ENCODE peak calls at places on chromosomes 3 and 15, in four cellular contexts. One of them, this sample, is unnamed.

GRCh38 chr15:48537277-48538113 is 108.0 kb downstream of the FBN1 start:
- DNase-seq in progenitor cell of endocrine pancreas: no peak
- DNase-seq in endothelial cell: no peak
- DNase-seq in MM.1S: no peak
- DNase-seq in this sample: no peak

GRCh38 chr15:40843885-40844542 is at the start of gene SPINT1:
- DNase-seq in progenitor cell of endocrine pancreas: peak
- DNase-seq in endothelial cell: no peak
- DNase-seq in MM.1S: peak
- DNase-seq in this sample: peak

GRCh38 chr15:74040115-74040850 is 42.1 kb downstream of the GOLGA6A start:
- DNase-seq in progenitor cell of endocrine pancreas: no peak
- DNase-seq in endothelial cell: no peak
- DNase-seq in MM.1S: no peak
- DNase-seq in this sample: no peak

GRCh38 chr15:49758856-49759255 is 138.0 kb downstream of the DTWD1 start:
- DNase-seq in progenitor cell of endocrine pancreas: no peak
- DNase-seq in endothelial cell: no peak
- DNase-seq in MM.1S: no peak
- DNase-seq in this sample: no peak

GRCh38 chr15:41115652-41116115 is 396 bp downstream of the INO80 start:
- DNase-seq in progenitor cell of endocrine pancreas: no peak
- DNase-seq in endothelial cell: peak
- DNase-seq in MM.1S: peak
- DNase-seq in this sample: no peak

GRCh38 chr3:110070539-110070916 is 733.2 kb upstream of the DPPA4 start:
- DNase-seq in progenitor cell of endocrine pancreas: no peak
- DNase-seq in endothelial cell: no peak
- DNase-seq in MM.1S: no peak
- DNase-seq in this sample: no peak

GRCh38 chr3:23129062-23129461 is 74.1 kb upstream of the UBE2E2 start:
- DNase-seq in progenitor cell of endocrine pancreas: no peak
- DNase-seq in endothelial cell: no peak
- DNase-seq in MM.1S: no peak
- DNase-seq in this sample: no peak

GRCh38 chr3:189800436-189800835 is 169.2 kb downstream of the TP63 start:
- DNase-seq in progenitor cell of endocrine pancreas: no peak
- DNase-seq in endothelial cell: no peak
- DNase-seq in MM.1S: no peak
- DNase-seq in this sample: no peak

GRCh38 chr3:78991656-78992055 is 776.1 kb downstream of the ROBO1 start:
- DNase-seq in progenitor cell of endocrine pancreas: no peak
- DNase-seq in endothelial cell: no peak
- DNase-seq in MM.1S: no peak
- DNase-seq in this sample: no peak

GRCh38 chr3:76063019-76063418 is 277.7 kb upstream of the ZNF717 start:
- DNase-seq in progenitor cell of endocrine pancreas: no peak
- DNase-seq in endothelial cell: no peak
- DNase-seq in MM.1S: no peak
- DNase-seq in this sample: no peak

GRCh38 chr15:68816795-68817303 is 3.8 kb downstream of the ANP32A start:
- DNase-seq in progenitor cell of endocrine pancreas: no peak
- DNase-seq in endothelial cell: no peak
- DNase-seq in MM.1S: no peak
- DNase-seq in this sample: no peak

GRCh38 chr15:101003076-101003475 is 83.9 kb downstream of the LRRK1 start:
- DNase-seq in progenitor cell of endocrine pancreas: no peak
- DNase-seq in endothelial cell: no peak
- DNase-seq in MM.1S: no peak
- DNase-seq in this sample: no peak

GRCh38 chr3:173411288-173412064 is 13.9 kb downstream of the NLGN1 start:
- DNase-seq in progenitor cell of endocrine pancreas: no peak
- DNase-seq in endothelial cell: peak
- DNase-seq in MM.1S: peak
- DNase-seq in this sample: no peak

GRCh38 chr3:48518755-48519154 is 14.8 kb upstream of the SHISA5 start:
- DNase-seq in progenitor cell of endocrine pancreas: no peak
- DNase-seq in endothelial cell: no peak
- DNase-seq in MM.1S: no peak
- DNase-seq in this sample: no peak

DNA sequence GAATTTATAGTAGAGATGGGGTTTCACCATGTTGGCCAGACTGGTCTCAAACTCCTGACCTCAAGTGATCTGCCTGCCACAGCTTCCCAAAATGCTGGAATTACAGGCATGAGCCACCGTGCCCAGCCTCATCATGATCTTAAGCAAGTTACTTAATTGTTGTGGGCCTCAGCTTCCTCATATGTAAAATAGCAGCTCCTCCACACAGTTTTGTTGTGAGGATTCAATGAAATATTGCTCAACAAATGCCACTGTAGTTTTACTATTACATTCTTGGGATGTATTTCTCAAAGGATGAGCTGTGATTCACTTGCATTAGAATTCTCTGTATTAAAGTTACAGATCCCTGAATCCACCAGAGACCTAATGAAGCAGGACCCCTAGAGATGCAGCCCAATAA is 168.8 kb downstream of the ADAMTS9 start:
- DNase-seq in progenitor cell of endocrine pancreas: no peak
- DNase-seq in endothelial cell: no peak
- DNase-seq in MM.1S: no peak
- DNase-seq in this sample: no peak
- TF ChIP-seq CTCF in progenitor cell of endocrine pancreas: no peak
- TF ChIP-seq CTCF in endothelial cell: no peak
- TF ChIP-seq CTCF in MM.1S: no peak
- TF ChIP-seq CTCF in this sample: no peak

GRCh38 chr15:38010390-38010789 is 76.0 kb downstream of the TMCO5A start:
- DNase-seq in progenitor cell of endocrine pancreas: no peak
- DNase-seq in endothelial cell: no peak
- DNase-seq in MM.1S: no peak
- DNase-seq in this sample: no peak
- TF ChIP-seq CTCF in progenitor cell of endocrine pancreas: no peak
- TF ChIP-seq CTCF in endothelial cell: no peak
- TF ChIP-seq CTCF in MM.1S: no peak
- TF ChIP-seq CTCF in this sample: no peak

DNA sequence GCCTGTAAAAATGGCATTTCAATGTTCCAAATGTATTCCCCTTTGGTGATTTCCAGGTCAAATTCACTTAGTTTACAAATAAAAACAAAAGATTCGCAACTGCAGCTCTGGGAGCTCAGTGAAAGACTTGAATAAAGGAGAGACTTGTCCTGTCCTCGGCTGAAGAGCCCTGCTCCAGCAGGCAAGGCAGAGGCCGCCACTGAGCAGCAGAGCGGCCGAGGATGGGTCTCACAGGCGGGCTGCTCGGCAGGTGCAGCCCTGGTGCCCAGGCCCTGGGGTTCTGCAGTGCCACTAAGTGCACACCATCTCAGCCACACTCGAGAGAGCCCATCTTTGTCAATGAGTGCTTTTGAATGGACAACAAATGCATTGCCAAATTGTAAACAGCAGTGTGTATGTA is 856.2 kb downstream of the AGBL1 start:
- DNase-seq in progenitor cell of endocrine pancreas: no peak
- DNase-seq in endothelial cell: no peak
- DNase-seq in MM.1S: no peak
- DNase-seq in this sample: no peak
- TF ChIP-seq CTCF in progenitor cell of endocrine pancreas: peak
- TF ChIP-seq CTCF in endothelial cell: no peak
- TF ChIP-seq CTCF in MM.1S: no peak
- TF ChIP-seq CTCF in this sample: no peak

GRCh38 chr3:196947136-196947859 is 5.0 kb upstream of the NCBP2 start:
- DNase-seq in progenitor cell of endocrine pancreas: no peak
- DNase-seq in endothelial cell: no peak
- DNase-seq in MM.1S: no peak
- DNase-seq in this sample: no peak
- TF ChIP-seq CTCF in progenitor cell of endocrine pancreas: no peak
- TF ChIP-seq CTCF in endothelial cell: no peak
- TF ChIP-seq CTCF in MM.1S: no peak
- TF ChIP-seq CTCF in this sample: no peak

DNA sequence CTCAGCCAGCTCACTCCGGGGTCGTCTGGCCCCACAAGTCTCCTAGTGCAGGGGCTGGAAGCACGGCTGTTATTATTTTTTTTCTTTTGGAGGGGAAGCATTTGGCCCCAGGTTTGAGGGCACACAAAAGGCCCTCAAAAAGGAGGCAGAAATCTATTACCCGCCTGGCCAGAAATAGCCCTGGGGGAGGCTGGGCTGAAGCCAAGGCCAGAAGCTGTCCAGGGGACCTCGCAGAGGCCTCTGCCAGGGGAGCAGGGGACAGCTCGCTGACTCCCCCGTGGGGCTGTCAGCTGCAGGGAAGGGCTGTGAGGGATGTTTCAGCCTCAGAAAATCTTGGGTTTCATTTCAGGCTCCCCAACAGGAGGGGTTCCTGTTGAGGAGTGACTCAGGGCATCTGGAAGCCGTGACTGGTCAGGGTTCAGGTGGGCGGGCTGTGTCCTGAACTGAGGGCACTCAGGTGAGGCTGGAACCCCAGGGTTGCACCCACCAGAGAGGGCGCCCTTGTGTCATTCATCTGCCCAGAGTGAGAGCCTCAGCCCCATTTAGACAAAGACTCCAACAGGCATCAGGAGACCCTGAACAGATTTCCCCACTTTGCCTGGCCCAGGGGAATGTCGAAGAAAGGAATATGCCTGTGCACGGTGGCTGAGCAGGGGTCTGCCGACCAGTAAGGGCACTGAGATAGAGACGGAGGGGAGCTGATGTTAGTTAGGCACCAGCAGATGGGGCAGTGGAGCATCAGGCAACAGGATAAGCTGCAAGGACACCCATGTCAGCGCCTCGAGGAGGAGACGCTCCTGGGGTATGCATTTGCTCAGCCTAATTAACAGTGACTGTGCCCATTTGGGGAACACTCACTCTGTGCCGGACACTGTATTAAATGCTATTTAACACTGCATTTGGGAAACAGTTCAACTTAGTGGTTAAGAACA is 43.5 kb upstream of the SLC6A11 start:
- DNase-seq in progenitor cell of endocrine pancreas: no peak
- DNase-seq in endothelial cell: peak
- DNase-seq in MM.1S: peak
- DNase-seq in this sample: peak
- TF ChIP-seq CTCF in progenitor cell of endocrine pancreas: no peak
- TF ChIP-seq CTCF in endothelial cell: peak
- TF ChIP-seq CTCF in MM.1S: peak
- TF ChIP-seq CTCF in this sample: peak

GRCh38 chr3:119918992-119919933 is 137.4 kb downstream of the NR1I2 start:
- DNase-seq in progenitor cell of endocrine pancreas: no peak
- DNase-seq in endothelial cell: no peak
- DNase-seq in MM.1S: no peak
- DNase-seq in this sample: no peak
- TF ChIP-seq CTCF in progenitor cell of endocrine pancreas: peak
- TF ChIP-seq CTCF in endothelial cell: peak
- TF ChIP-seq CTCF in MM.1S: no peak
- TF ChIP-seq CTCF in this sample: no peak

GRCh38 chr3:36591959-36592358 is 172.4 kb downstream of the DCLK3 start:
- DNase-seq in progenitor cell of endocrine pancreas: no peak
- DNase-seq in endothelial cell: no peak
- DNase-seq in MM.1S: no peak
- DNase-seq in this sample: no peak
- TF ChIP-seq CTCF in progenitor cell of endocrine pancreas: no peak
- TF ChIP-seq CTCF in endothelial cell: no peak
- TF ChIP-seq CTCF in MM.1S: no peak
- TF ChIP-seq CTCF in this sample: no peak

GRCh38 chr15:28273468-28273867 is 48.5 kb downstream of the HERC2 start:
- DNase-seq in progenitor cell of endocrine pancreas: no peak
- DNase-seq in endothelial cell: peak
- DNase-seq in MM.1S: no peak
- DNase-seq in this sample: peak
- TF ChIP-seq CTCF in progenitor cell of endocrine pancreas: peak
- TF ChIP-seq CTCF in endothelial cell: peak
- TF ChIP-seq CTCF in MM.1S: no peak
- TF ChIP-seq CTCF in this sample: peak

This sample was measured in nephron progenitor cell.